ENCODE peak calls at places on chromosomes 6 and 20, in nine cellular contexts. C is tibial nerve, L is GM12878, F is uterus, I is K562, O is IMR-90, E is heart left ventricle, W is thyroid gland, Y is testis. T is an unnamed sample.

GRCh38 chr20:34037121-34037520 is 43.4 kb downstream of the RALY start:
- DNase-seq in Y (peak), I (peak), E (peak), C (no peak), O (no peak), F (no peak), L (no peak), W (no peak), T (no peak)

GRCh38 chr6:82095091-82095490 is 152.5 kb downstream of the IBTK start:
- DNase-seq in L (no peak), C (no peak), I (no peak), O (no peak), F (no peak), E (no peak), W (no peak), Y (no peak), T (no peak)

GRCh38 chr6:148520109-148520841 is 177.6 kb downstream of the SASH1 start:
- DNase-seq in O (no peak), F (no peak), W (no peak), I (no peak), Y (no peak), L (peak), E (no peak), C (no peak), T (no peak)

GRCh38 chr6:12335717-12336116 is 45.6 kb downstream of the EDN1 start:
- DNase-seq in Y (no peak), F (no peak), W (no peak), E (no peak), O (no peak), I (no peak), C (no peak), L (no peak), T (no peak)

GRCh38 chr6:78093861-78094360 is 441.1 kb downstream of the MEI4 start:
- DNase-seq in L (no peak), E (no peak), O (no peak), C (no peak), F (no peak), I (no peak), Y (no peak), W (no peak), T (no peak)

GRCh38 chr20:35773154-35773751 is 1.4 kb downstream of the PHF20 start:
- DNase-seq in I (peak), E (no peak), O (peak), Y (peak), L (peak), F (no peak), W (no peak), C (no peak), T (no peak)

GRCh38 chr20:2736441-2736840 is 43.9 kb downstream of the EBF4 start:
- DNase-seq in O (no peak), Y (no peak), L (no peak), F (no peak), E (no peak), I (no peak), C (no peak), W (no peak), T (no peak)

GRCh38 chr6:35948725-35949124 is 27.8 kb upstream of the SRPK1 start:
- DNase-seq in I (no peak), W (no peak), Y (no peak), E (no peak), L (no peak), F (no peak), C (no peak), O (peak), T (no peak)

GRCh38 chr6:21610376-21610775 is 16.8 kb downstream of the SOX4 start:
- DNase-seq in O (no peak), F (no peak), C (no peak), L (no peak), Y (no peak), E (no peak), W (no peak), I (no peak), T (no peak)

GRCh38 chr6:33314943-33315752 is 1.3 kb upstream of the TAPBP start:
- DNase-seq in C (peak), I (peak), F (peak), O (no peak), L (no peak), W (peak), Y (peak), E (peak), T (no peak)

GRCh38 chr20:18372296-18372695 is 84.0 kb downstream of the ZNF133 start:
- DNase-seq in E (no peak), C (no peak), W (no peak), F (no peak), L (no peak), O (no peak), I (no peak), Y (no peak), T (no peak)

GRCh38 chr20:59805786-59806577 is 127.5 kb downstream of the SYCP2 start:
- DNase-seq in Y (peak), F (no peak), I (no peak), O (no peak), W (no peak), E (no peak), C (peak), L (no peak), T (no peak)

GRCh38 chr6:96015791-96016776 is at the start of gene FUT9:
- DNase-seq in O (no peak), I (no peak), Y (peak), E (peak), L (no peak), F (no peak), C (no peak), W (no peak), T (no peak)

GRCh38 chr6:160767019-160767646 is 65.1 kb downstream of the PLG start:
- DNase-seq in L (no peak), W (peak), C (peak), Y (peak), E (peak), F (peak), I (peak), O (no peak), T (no peak)

GRCh38 chr6:100246206-100246605 is 218.5 kb downstream of the SIM1 start:
- DNase-seq in O (no peak), Y (no peak), C (no peak), L (no peak), F (no peak), E (no peak), W (no peak), I (no peak), T (no peak)

GRCh38 chr6:142537612-142538478 is 236.0 kb downstream of the ADGRG6 start:
- DNase-seq in L (no peak), I (peak), F (no peak), E (no peak), W (no peak), Y (peak), O (peak), C (no peak), T (no peak)

GRCh38 chr20:17646209-17646717 is 35.8 kb downstream of the RRBP1 start:
- DNase-seq in F (peak), C (no peak), Y (peak), W (no peak), I (no peak), L (no peak), E (no peak), O (no peak), T (no peak)

DNA sequence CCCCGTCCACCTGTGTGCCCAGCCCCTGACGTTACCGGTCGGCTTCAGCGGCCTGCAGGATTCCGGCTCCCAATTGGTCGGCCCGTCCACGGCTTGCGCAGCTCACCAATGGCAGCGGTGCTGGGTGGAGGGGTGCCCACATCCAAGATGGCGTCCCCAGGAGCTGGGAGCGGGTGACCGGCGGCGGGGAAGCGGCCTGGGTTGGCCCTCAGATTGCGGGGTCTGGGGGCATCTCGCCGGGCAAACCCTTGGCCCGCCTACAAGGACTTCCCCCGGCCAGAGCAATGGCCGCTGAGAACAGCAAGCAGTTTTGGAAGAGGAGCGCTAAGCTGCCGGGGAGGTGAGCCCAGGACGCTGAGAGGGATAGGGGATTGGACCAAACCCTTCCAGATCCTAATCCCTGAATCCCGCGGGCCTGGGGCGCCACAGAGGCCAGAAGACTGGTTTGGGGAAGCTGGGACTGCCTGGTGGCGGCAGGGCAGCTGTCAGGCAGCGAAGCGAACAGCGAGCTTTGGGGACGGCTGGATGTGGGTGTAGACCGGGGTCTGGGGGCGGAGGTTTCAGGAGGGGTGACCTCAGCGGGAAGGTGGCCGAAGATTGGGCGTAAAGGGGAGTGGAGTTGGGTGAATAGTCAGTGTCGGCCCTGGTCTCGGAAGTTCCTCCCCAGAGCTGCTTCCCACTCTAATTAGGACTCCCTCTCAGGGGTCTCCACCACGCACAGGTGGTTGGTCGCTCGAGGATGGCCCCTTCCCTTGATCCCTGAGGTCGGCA is at the start of the genes TBC1D22B and TMEM217:
- DNase-seq in C (peak), L (peak), E (peak), O (peak), F (peak), W (peak), I (peak), Y (peak), T (peak)
- TF ChIP-seq POLR2A in C (peak), L (peak), E (no peak), O (peak), F (peak), W (peak), I (peak), Y (peak), T (peak)

GRCh38 chr6:38099211-38099610 is 279.7 kb downstream of the ZFAND3 start:
- DNase-seq in C (no peak), W (no peak), O (no peak), I (no peak), L (no peak), Y (no peak), E (no peak), F (no peak), T (no peak)
- TF ChIP-seq POLR2A in C (no peak), W (no peak), O (no peak), I (no peak), L (no peak), Y (no peak), E (no peak), F (no peak), T (no peak)

GRCh38 chr20:13008761-13009681 is at the start of gene SPTLC3:
- DNase-seq in L (no peak), F (peak), E (no peak), O (peak), I (no peak), C (peak), W (peak), Y (peak), T (no peak)
- TF ChIP-seq POLR2A in L (no peak), F (peak), E (no peak), O (no peak), I (no peak), C (no peak), W (peak), Y (no peak), T (no peak)

GRCh38 chr20:24950836-24951525 is 1.9 kb downstream of the CST7 start:
- DNase-seq in L (no peak), W (no peak), I (no peak), Y (no peak), C (no peak), O (no peak), E (no peak), F (peak), T (no peak)

GRCh38 chr20:24951536-24952047 is 2.5 kb downstream of the CST7 start:
- DNase-seq in I (no peak), O (no peak), L (no peak), F (peak), W (no peak), Y (no peak), E (no peak), C (no peak), T (no peak)

GRCh38 chr20:24949756-24950127 is 673 bp downstream of the CST7 start:
- DNase-seq in E (no peak), Y (no peak), O (no peak), W (no peak), F (no peak), C (no peak), L (no peak), I (peak), T (no peak)

GRCh38 chr20:24950128-24950835 is 1.2 kb downstream of the CST7 start:
- DNase-seq in I (no peak), F (peak), L (no peak), W (no peak), Y (no peak), E (no peak), O (no peak), C (no peak), T (no peak)

GRCh38 chr20:24948939-24949679 is at the start of gene CST7:
- DNase-seq in C (no peak), L (peak), F (peak), I (no peak), O (no peak), E (peak), W (no peak), Y (peak), T (no peak)
- TF ChIP-seq POLR2A in C (no peak), L (no peak), F (no peak), I (no peak), O (no peak), E (no peak), W (no peak), Y (no peak), T (no peak)

DNA sequence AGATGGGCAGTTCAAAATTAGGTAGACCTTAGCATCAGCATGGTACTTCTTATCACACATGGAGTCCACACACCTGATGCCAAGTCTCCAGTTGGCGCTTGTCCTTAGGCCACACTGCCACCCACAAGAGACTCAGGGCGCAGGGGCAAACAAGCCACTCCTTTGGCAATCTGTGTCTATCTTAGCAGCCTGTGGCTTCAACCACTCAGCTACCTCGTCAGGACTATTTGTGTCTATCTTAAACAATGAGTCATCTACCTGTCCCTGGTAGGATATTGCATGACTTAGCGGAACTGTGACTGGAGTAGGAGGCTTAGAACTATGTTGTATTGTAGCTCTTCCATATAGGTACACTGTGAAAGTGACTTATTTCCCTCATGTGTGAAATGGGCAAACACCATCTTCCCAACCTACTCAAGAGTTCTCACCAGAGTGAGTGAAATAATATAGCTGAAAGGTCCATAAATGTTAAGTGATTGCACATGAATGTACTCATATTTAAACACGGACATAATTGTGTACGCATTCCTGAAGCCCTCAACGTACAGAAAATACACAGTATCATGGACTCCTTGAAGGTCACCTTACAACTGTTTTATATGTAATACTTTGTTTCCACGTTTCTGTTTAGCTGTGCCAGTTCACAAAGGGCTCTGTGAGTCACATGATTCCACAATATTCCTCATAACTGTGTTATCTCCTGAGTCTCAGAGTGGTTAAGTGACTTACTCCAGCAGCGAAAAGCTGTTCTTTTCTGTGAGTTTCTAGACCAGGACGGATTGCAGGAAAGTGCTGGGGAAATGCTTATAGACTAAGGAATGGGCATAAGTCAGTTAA is 1.6 kb downstream of the TRIM27 start:
- DNase-seq in O (peak), L (no peak), C (no peak), Y (peak), I (peak), W (no peak), E (no peak), F (no peak), T (no peak)
- TF ChIP-seq POLR2A in O (peak), L (no peak), C (no peak), Y (no peak), I (peak), W (no peak), E (no peak), F (no peak), T (no peak)

GRCh38 chr20:32474967-32475819 is 109.9 kb downstream of the NOL4L start:
- DNase-seq in L (no peak), Y (peak), W (peak), F (peak), O (peak), E (peak), C (peak), I (peak), T (peak)
- TF ChIP-seq POLR2A in L (no peak), Y (no peak), W (peak), F (peak), O (no peak), E (no peak), C (no peak), I (peak), T (peak)

DNA sequence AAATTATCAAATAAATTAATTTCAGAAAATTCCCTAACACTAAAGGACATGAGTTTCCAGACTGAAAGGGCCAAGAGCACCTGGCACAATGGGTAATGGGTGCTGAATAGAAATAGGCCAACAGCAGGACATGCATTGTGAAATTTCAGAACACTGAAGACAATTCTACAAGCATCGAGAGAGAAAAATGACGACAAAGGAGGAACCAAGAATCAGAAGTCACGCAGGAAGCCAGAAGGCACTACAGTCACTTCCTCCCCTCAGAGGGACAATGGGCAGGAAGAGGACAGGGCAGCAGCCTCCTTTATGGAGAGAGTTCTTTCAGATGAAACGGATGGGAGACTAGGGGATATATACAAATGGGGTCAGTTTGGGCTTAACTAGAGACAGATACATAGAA is 29.6 kb downstream of the PCNA start:
- DNase-seq in C (no peak), L (no peak), W (no peak), Y (no peak), O (no peak), I (no peak), F (no peak), E (no peak), T (no peak)
- TF ChIP-seq POLR2A in C (peak), L (no peak), W (peak), Y (no peak), O (no peak), I (no peak), F (no peak), E (no peak), T (no peak)

GRCh38 chr20:39049684-39050554 is 87.8 kb downstream of the DHX35 start:
- DNase-seq in O (peak), W (peak), Y (peak), C (peak), L (peak), F (peak), I (peak), E (peak), T (peak)
- TF ChIP-seq POLR2A in O (no peak), W (peak), Y (no peak), C (no peak), L (peak), F (no peak), I (peak), E (no peak), T (peak)

T was measured in H54.